ENCODE peak calls at places on chromosomes 1 and 21, in nine cellular contexts. Z, M, V, R, T, D, N, Q and E are unnamed samples.
A peak's percentile ranks its signal among the peaks of the same experiment; 100 is the strongest.

GRCh38 chr1:57620589-57620988 is 196.7 kb upstream of the DAB1 start:
- DNase-seq in R (peak; percentile 6), M (no peak), D (no peak), Z (no peak), Q (no peak), N (no peak), V (no peak), T (no peak), E (no peak)

GRCh38 chr1:24683713-24684162 is 40.6 kb downstream of the SRRM1 start:
- DNase-seq in Z (no peak), T (no peak), V (no peak), R (no peak), D (no peak), Q (no peak), M (peak; percentile 99), N (no peak), E (no peak)

GRCh38 chr1:216710598-216711333 is 12.5 kb downstream of the ESRRG start:
- DNase-seq in T (no peak), N (no peak), Q (no peak), R (no peak), M (no peak), Z (no peak), D (no peak), V (no peak), E (no peak)

GRCh38 chr1:224542783-224543440 is 73.2 kb upstream of the CNIH3 start:
- DNase-seq in Q (no peak), M (peak; percentile 100), T (no peak), R (no peak), N (no peak), D (no peak), V (no peak), Z (no peak), E (peak; percentile 63)

GRCh38 chr1:97581614-97582051 is 339.2 kb downstream of the DPYD start:
- DNase-seq in D (no peak), R (no peak), N (no peak), Q (no peak), T (no peak), V (no peak), Z (no peak), M (peak; percentile 83), E (no peak)

GRCh38 chr1:16183765-16184556 is 28.1 kb upstream of the EPHA2 start:
- DNase-seq in V (no peak), D (no peak), Q (no peak), R (no peak), N (peak; percentile 65), T (no peak), Z (peak; percentile 77), M (no peak), E (no peak)

GRCh38 chr1:59178339-59178744 is 118.6 kb upstream of the FGGY start:
- DNase-seq in V (no peak), T (no peak), N (no peak), D (no peak), Q (no peak), R (peak; percentile 15), M (peak; percentile 76), Z (no peak), E (no peak)

GRCh38 chr1:3836421-3836820 is 20.6 kb downstream of the CEP104 start:
- DNase-seq in M (peak; percentile 69), V (no peak), N (no peak), T (no peak), Q (no peak), Z (no peak), D (no peak), R (no peak), E (no peak)

GRCh38 chr21:42189860-42190491 is 29.0 kb upstream of the ABCG1 start:
- DNase-seq in R (no peak), D (no peak), Q (no peak), M (no peak), N (no peak), V (no peak), T (no peak), Z (no peak), E (peak; percentile 72)

GRCh38 chr1:31007462-31007991 is 58.0 kb downstream of the PUM1 start:
- DNase-seq in V (no peak), Z (no peak), N (no peak), D (no peak), T (no peak), M (peak; percentile 95), R (no peak), Q (no peak), E (no peak)

GRCh38 chr21:39538453-39539042 is 74.2 kb upstream of the B3GALT5 start:
- DNase-seq in Z (no peak), D (no peak), T (no peak), Q (no peak), M (no peak), V (no peak), R (no peak), N (no peak), E (no peak)

GRCh38 chr1:11052839-11053757 is 6.1 kb upstream of the MASP2 start:
- DNase-seq in Z (no peak), M (no peak), V (no peak), N (no peak), T (no peak), Q (peak; percentile 42), R (no peak), D (no peak), E (no peak)
- TF ChIP-seq CTCF in Z (no peak), M (no peak), V (no peak), N (no peak), T (no peak), Q (no peak), R (no peak), D (no peak), E (no peak)

DNA sequence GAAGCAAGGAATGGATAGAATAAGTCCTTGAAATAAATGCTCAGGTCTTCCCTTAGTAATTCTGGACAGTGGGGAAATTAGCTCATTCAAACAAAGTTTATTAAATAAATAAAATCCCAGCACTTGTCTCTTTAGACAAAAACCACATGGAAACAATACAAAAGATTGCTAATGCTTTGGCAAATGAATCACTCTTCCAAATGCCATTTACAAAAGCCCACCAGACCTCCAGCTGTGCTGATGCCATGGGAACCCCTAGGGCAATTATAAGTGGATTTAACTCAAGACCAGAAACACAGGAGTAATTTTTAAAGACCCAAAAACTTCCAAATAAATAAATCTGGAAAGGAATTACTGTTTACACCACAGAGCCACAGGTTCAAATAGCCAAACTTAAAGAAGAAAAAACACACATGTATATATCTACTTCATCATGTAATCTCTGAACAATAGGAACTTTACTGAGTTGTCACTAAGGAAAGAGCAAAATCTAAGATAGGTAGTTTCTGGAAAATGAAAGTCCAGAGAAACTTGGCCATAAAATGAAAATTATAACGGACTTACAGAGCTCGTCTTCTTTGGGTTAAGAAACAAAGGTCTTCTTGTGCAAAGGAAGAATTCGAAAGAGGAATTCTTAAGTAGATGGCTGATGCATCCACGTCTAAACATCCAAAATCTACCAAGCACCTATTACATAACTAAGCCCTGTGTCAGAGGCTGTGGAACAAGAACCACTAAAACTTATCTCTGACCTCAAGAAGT is 399.4 kb downstream of the SMYD3 start:
- DNase-seq in Z (no peak), T (no peak), D (no peak), R (no peak), V (no peak), N (no peak), M (peak; percentile 85), Q (no peak), E (no peak)
- TF ChIP-seq CTCF in Z (no peak), T (no peak), D (no peak), R (no peak), V (no peak), N (no peak), M (no peak), Q (no peak), E (no peak)

DNA sequence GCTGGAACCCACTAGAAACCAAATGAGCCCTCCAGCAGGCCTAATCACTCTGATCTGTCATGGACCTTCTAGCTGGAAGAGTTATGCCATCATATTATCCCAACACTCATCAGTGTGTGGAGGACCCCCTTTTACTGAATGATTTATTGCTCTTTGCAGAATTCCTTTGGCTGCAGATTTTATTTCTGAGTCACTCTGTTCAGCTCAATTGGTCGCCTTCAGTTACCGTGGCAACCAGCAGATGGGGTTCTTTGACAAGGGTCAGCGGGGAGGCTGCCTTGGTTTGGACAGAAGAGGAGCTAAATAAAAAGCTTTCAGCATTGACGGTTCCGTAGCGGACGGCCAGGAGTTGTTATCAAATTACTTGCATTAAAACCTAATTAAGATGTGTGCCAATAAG is 220.1 kb downstream of the SDCCAG8 start:
- DNase-seq in T (peak; percentile 22), R (no peak), Q (no peak), Z (no peak), M (peak; percentile 78), D (peak; percentile 28), V (peak; percentile 28), N (no peak), E (peak; percentile 27)
- TF ChIP-seq CTCF in T (no peak), R (no peak), Q (no peak), Z (no peak), M (no peak), D (no peak), V (peak; percentile 15), N (no peak), E (no peak)

DNA sequence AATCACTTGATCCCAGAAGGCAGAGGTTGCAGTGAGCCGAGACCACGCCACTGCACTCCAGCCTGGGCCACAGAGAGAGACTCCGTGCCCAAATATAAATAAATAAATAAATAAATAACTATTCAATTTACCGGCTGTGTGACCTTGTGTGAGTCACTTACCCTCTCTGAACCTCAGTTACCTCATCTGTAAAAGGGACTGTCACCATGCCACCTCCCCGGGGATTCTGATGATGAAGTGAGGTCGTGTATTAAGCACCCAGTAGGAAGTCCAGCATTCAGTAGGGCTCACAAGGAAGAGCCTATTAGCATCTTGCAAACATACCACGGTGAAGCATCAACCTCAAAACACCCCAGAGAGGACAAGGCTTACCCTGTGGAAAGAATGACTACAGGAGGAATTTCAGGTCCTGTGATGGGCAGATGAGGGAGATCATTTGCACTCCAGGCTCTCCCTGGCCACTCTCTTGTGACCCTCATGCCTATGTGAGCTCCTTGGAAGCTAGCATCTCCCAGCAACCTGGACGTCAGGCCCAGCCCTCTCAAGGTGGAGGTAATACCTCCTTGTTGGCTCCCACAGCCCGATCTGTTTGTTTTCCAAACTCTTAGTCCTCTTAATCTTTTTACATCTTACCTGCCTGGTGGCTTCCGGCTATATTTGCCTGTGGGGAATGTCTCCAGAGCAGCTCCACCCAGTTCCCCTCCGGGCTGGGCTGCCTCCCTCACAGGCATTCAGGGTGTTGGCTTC is 7.6 kb upstream of the C1QA start:
- DNase-seq in N (no peak), Q (no peak), T (no peak), Z (no peak), D (no peak), V (no peak), R (no peak), M (no peak), E (no peak)
- TF ChIP-seq CTCF in N (no peak), Q (no peak), T (no peak), Z (no peak), D (no peak), V (no peak), R (no peak), M (no peak), E (no peak)

DNA sequence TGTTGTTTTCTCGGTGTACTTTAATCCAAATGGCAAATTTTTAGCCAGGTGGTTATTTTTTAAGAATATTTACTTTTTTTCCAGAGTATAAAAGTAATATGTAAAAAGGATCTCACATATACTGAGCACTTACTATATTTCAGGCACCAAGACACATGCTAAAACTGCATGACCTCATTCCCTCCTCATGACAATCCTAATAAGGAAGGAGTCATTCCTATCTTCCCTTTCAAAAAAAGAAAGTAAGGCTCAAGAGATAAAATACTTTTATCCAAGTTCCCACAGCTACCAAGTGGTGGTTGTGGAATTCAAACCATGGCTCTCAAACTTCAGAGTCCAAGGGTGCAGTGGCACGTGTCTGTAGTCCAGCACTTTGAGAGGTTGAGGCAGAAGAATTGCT is 19.4 kb downstream of the ATP2B4 start:
- DNase-seq in Z (no peak), R (no peak), D (no peak), M (peak; percentile 76), T (no peak), Q (no peak), V (no peak), N (no peak), E (no peak)
- TF ChIP-seq CTCF in Z (no peak), R (no peak), D (no peak), M (no peak), T (no peak), Q (no peak), V (no peak), N (no peak), E (no peak)